ENCODE peak calls at places on chromosomes 6 and 20, in nine cellular contexts. One of them, this sample, is unnamed.

GRCh38 chr6:14499804-14500203 is 382.2 kb downstream of the CD83 start:
- DNase-seq in mesendoderm: peak; percentile 23
- DNase-seq in H1: no peak
- DNase-seq in heart right ventricle: no peak
- DNase-seq in esophagus muscularis mucosa: no peak
- DNase-seq in neural progenitor cell: peak; percentile 79
- DNase-seq in body of pancreas: no peak
- DNase-seq in lower lobe of right lung: no peak
- DNase-seq in Panc1: no peak
- DNase-seq in this sample: peak; percentile 70

GRCh38 chr6:161353208-161353613 is 79.3 kb upstream of the AGPAT4 start:
- DNase-seq in mesendoderm: peak; percentile 97
- DNase-seq in H1: peak; percentile 78
- DNase-seq in heart right ventricle: no peak
- DNase-seq in esophagus muscularis mucosa: no peak
- DNase-seq in neural progenitor cell: peak; percentile 70
- DNase-seq in body of pancreas: no peak
- DNase-seq in lower lobe of right lung: no peak
- DNase-seq in Panc1: no peak
- DNase-seq in this sample: peak; percentile 49

GRCh38 chr6:164439331-164439730 is 870.1 kb downstream of the C6orf118 start:
- DNase-seq in mesendoderm: no peak
- DNase-seq in H1: no peak
- DNase-seq in heart right ventricle: no peak
- DNase-seq in esophagus muscularis mucosa: no peak
- DNase-seq in neural progenitor cell: no peak
- DNase-seq in body of pancreas: no peak
- DNase-seq in lower lobe of right lung: no peak
- DNase-seq in Panc1: no peak
- DNase-seq in this sample: no peak

GRCh38 chr6:89970609-89971337 is 76.5 kb downstream of the GJA10 start:
- DNase-seq in mesendoderm: peak; percentile 57
- DNase-seq in H1: no peak
- DNase-seq in heart right ventricle: peak; percentile 18
- DNase-seq in esophagus muscularis mucosa: no peak
- DNase-seq in neural progenitor cell: peak; percentile 76
- DNase-seq in body of pancreas: peak; percentile 59
- DNase-seq in lower lobe of right lung: no peak
- DNase-seq in Panc1: no peak
- DNase-seq in this sample: peak; percentile 64

GRCh38 chr6:152942319-152942869 is 40.4 kb downstream of the FBXO5 start:
- DNase-seq in mesendoderm: no peak
- DNase-seq in H1: no peak
- DNase-seq in heart right ventricle: no peak
- DNase-seq in esophagus muscularis mucosa: no peak
- DNase-seq in neural progenitor cell: no peak
- DNase-seq in body of pancreas: no peak
- DNase-seq in lower lobe of right lung: no peak
- DNase-seq in Panc1: no peak
- DNase-seq in this sample: no peak

GRCh38 chr6:85887467-85887866 is 244.8 kb upstream of the SYNCRIP start:
- DNase-seq in mesendoderm: no peak
- DNase-seq in H1: no peak
- DNase-seq in heart right ventricle: no peak
- DNase-seq in esophagus muscularis mucosa: no peak
- DNase-seq in neural progenitor cell: no peak
- DNase-seq in body of pancreas: no peak
- DNase-seq in lower lobe of right lung: no peak
- DNase-seq in Panc1: no peak
- DNase-seq in this sample: no peak

GRCh38 chr20:10982692-10983091 is 308.9 kb upstream of the JAG1 start:
- DNase-seq in mesendoderm: peak; percentile 92
- DNase-seq in H1: no peak
- DNase-seq in heart right ventricle: peak; percentile 46
- DNase-seq in esophagus muscularis mucosa: no peak
- DNase-seq in neural progenitor cell: no peak
- DNase-seq in body of pancreas: peak; percentile 47
- DNase-seq in lower lobe of right lung: no peak
- DNase-seq in Panc1: peak; percentile 53
- DNase-seq in this sample: peak; percentile 87

GRCh38 chr6:169960531-169960890 is 209.1 kb downstream of the ERMARD start:
- DNase-seq in mesendoderm: no peak
- DNase-seq in H1: no peak
- DNase-seq in heart right ventricle: peak; percentile 9
- DNase-seq in esophagus muscularis mucosa: peak; percentile 53
- DNase-seq in neural progenitor cell: no peak
- DNase-seq in body of pancreas: no peak
- DNase-seq in lower lobe of right lung: no peak
- DNase-seq in Panc1: no peak
- DNase-seq in this sample: no peak

GRCh38 chr6:119037941-119038623 is 40.4 kb downstream of the FAM184A start:
- DNase-seq in mesendoderm: peak; percentile 92
- DNase-seq in H1: no peak
- DNase-seq in heart right ventricle: no peak
- DNase-seq in esophagus muscularis mucosa: no peak
- DNase-seq in neural progenitor cell: no peak
- DNase-seq in body of pancreas: no peak
- DNase-seq in lower lobe of right lung: no peak
- DNase-seq in Panc1: no peak
- DNase-seq in this sample: no peak

GRCh38 chr6:167401525-167402194 is 76.8 kb downstream of the TTLL2 start:
- DNase-seq in mesendoderm: peak; percentile 19
- DNase-seq in H1: peak; percentile 52
- DNase-seq in heart right ventricle: no peak
- DNase-seq in esophagus muscularis mucosa: no peak
- DNase-seq in neural progenitor cell: no peak
- DNase-seq in body of pancreas: no peak
- DNase-seq in lower lobe of right lung: peak; percentile 70
- DNase-seq in Panc1: no peak
- DNase-seq in this sample: peak; percentile 4

DNA sequence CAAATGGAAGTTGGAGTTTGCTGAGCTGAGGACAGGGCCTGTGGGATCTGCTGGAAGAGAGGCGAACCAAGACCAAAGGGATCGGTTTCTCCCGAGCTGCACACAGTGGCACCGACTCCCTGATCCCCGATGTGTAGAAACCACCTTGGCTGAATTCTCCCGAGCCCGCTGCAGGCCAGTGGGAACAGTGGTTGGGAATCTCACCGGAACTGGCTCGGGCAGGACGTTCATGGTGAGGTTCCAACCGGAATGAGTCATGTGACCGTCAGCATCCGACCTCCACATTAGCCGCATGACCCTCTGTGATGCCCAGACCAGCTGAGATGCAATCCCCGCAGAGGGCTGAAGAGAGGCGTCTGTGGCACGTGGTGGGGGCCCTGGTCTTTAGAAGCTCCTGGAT is 359.1 kb downstream of the TAF4 start:
- DNase-seq in mesendoderm: no peak
- DNase-seq in H1: no peak
- DNase-seq in heart right ventricle: no peak
- DNase-seq in esophagus muscularis mucosa: no peak
- DNase-seq in neural progenitor cell: no peak
- DNase-seq in body of pancreas: no peak
- DNase-seq in lower lobe of right lung: no peak
- DNase-seq in Panc1: no peak
- DNase-seq in this sample: no peak
- H3K27me3 ChIP-seq in mesendoderm: no peaks in the 10 kb centered on the region
- H3K27me3 ChIP-seq in H1: no peaks in the 10 kb centered on the region
- H3K27me3 ChIP-seq in heart right ventricle: no peaks in the 10 kb centered on the region
- H3K27me3 ChIP-seq in esophagus muscularis mucosa: no peaks in the 10 kb centered on the region
- H3K27me3 ChIP-seq in neural progenitor cell: peaks cover 6% of the 10 kb centered on the region
- H3K27me3 ChIP-seq in body of pancreas: no peaks in the 10 kb centered on the region
- H3K27me3 ChIP-seq in lower lobe of right lung: no peaks in the 10 kb centered on the region
- H3K27me3 ChIP-seq in Panc1: no peaks in the 10 kb centered on the region
- H3K27me3 ChIP-seq in this sample: no peaks in the 10 kb centered on the region

GRCh38 chr6:146697921-146698320 is 99.1 kb downstream of the ADGB start:
- DNase-seq in mesendoderm: no peak
- DNase-seq in H1: no peak
- DNase-seq in heart right ventricle: no peak
- DNase-seq in esophagus muscularis mucosa: no peak
- DNase-seq in neural progenitor cell: no peak
- DNase-seq in body of pancreas: no peak
- DNase-seq in lower lobe of right lung: no peak
- DNase-seq in Panc1: no peak
- DNase-seq in this sample: no peak
- H3K4me3 ChIP-seq in mesendoderm: no peak overlapping the region
- H3K4me3 ChIP-seq in H1: no peak overlapping the region
- H3K4me3 ChIP-seq in heart right ventricle: no peak overlapping the region
- H3K4me3 ChIP-seq in esophagus muscularis mucosa: no peak overlapping the region
- H3K4me3 ChIP-seq in neural progenitor cell: no peak overlapping the region
- H3K4me3 ChIP-seq in body of pancreas: no peak overlapping the region
- H3K4me3 ChIP-seq in lower lobe of right lung: no peak overlapping the region
- H3K4me3 ChIP-seq in Panc1: no peak overlapping the region
- H3K4me3 ChIP-seq in this sample: no peak overlapping the region

GRCh38 chr6:27293436-27294152 is 18.5 kb downstream of the POM121L2 start:
- DNase-seq in mesendoderm: peak; percentile 83
- DNase-seq in H1: peak; percentile 91
- DNase-seq in heart right ventricle: no peak
- DNase-seq in esophagus muscularis mucosa: no peak
- DNase-seq in neural progenitor cell: peak; percentile 72
- DNase-seq in body of pancreas: no peak
- DNase-seq in lower lobe of right lung: no peak
- DNase-seq in Panc1: peak; percentile 89
- DNase-seq in this sample: peak; percentile 25

GRCh38 chr6:27288136-27289044 is 23.7 kb downstream of the POM121L2 start:
- DNase-seq in mesendoderm: peak; percentile 67
- DNase-seq in H1: peak; percentile 77
- DNase-seq in heart right ventricle: no peak
- DNase-seq in esophagus muscularis mucosa: no peak
- DNase-seq in neural progenitor cell: peak; percentile 56
- DNase-seq in body of pancreas: no peak
- DNase-seq in lower lobe of right lung: no peak
- DNase-seq in Panc1: no peak
- DNase-seq in this sample: peak; percentile 27

GRCh38 chr6:27290065-27290849 is 21.8 kb downstream of the POM121L2 start:
- DNase-seq in mesendoderm: peak; percentile 98
- DNase-seq in H1: peak; percentile 84
- DNase-seq in heart right ventricle: no peak
- DNase-seq in esophagus muscularis mucosa: no peak
- DNase-seq in neural progenitor cell: peak; percentile 36
- DNase-seq in body of pancreas: no peak
- DNase-seq in lower lobe of right lung: no peak
- DNase-seq in Panc1: peak; percentile 97
- DNase-seq in this sample: peak; percentile 19

GRCh38 chr6:27287751-27288135 is 24.3 kb downstream of the POM121L2 start:
- DNase-seq in mesendoderm: no peak
- DNase-seq in H1: no peak
- DNase-seq in heart right ventricle: no peak
- DNase-seq in esophagus muscularis mucosa: no peak
- DNase-seq in neural progenitor cell: no peak
- DNase-seq in body of pancreas: no peak
- DNase-seq in lower lobe of right lung: no peak
- DNase-seq in Panc1: no peak
- DNase-seq in this sample: no peak

DNA sequence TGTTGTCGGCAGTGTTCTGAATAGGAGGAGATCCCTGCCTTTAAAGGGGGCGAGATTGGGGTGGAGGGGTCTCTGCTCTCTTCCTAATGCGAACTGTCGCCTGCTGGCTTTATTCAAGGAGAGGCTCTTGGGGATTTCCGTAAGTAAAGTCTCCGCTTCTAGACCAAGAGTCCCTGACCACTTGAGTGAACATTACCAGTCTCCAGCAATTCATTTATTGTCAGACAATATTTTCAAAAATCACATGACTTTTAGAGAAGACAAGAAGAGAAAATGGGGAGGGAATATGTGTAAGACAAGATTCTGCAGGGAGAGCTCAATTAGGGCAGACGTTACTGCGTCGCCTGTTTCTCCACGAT is 21.2 kb downstream of the POM121L2 start:
- DNase-seq in mesendoderm: no peak
- DNase-seq in H1: no peak
- DNase-seq in heart right ventricle: no peak
- DNase-seq in esophagus muscularis mucosa: no peak
- DNase-seq in neural progenitor cell: peak; percentile 32
- DNase-seq in body of pancreas: no peak
- DNase-seq in lower lobe of right lung: no peak
- DNase-seq in Panc1: no peak
- DNase-seq in this sample: no peak
- H3K27me3 ChIP-seq in mesendoderm: peaks cover 2% of the 10 kb centered on the region
- H3K27me3 ChIP-seq in H1: peaks cover 47% of the 10 kb centered on the region
- H3K27me3 ChIP-seq in heart right ventricle: peaks cover 100% of the 10 kb centered on the region
- H3K27me3 ChIP-seq in esophagus muscularis mucosa: peaks cover 74% of the 10 kb centered on the region
- H3K27me3 ChIP-seq in neural progenitor cell: peaks cover 100% of the 10 kb centered on the region
- H3K27me3 ChIP-seq in body of pancreas: peaks cover 6% of the 10 kb centered on the region
- H3K27me3 ChIP-seq in lower lobe of right lung: peaks cover 100% of the 10 kb centered on the region
- H3K27me3 ChIP-seq in Panc1: no peaks in the 10 kb centered on the region
- H3K27me3 ChIP-seq in this sample: peaks cover 100% of the 10 kb centered on the region

GRCh38 chr6:149046822-149047246 is 270.7 kb upstream of the TAB2 start:
- DNase-seq in mesendoderm: peak; percentile 20
- DNase-seq in H1: no peak
- DNase-seq in heart right ventricle: no peak
- DNase-seq in esophagus muscularis mucosa: no peak
- DNase-seq in neural progenitor cell: no peak
- DNase-seq in body of pancreas: no peak
- DNase-seq in lower lobe of right lung: no peak
- DNase-seq in Panc1: no peak
- DNase-seq in this sample: no peak
- H3K4me3 ChIP-seq in mesendoderm: no peak overlapping the region
- H3K4me3 ChIP-seq in H1: no peak overlapping the region
- H3K4me3 ChIP-seq in heart right ventricle: no peak overlapping the region
- H3K4me3 ChIP-seq in esophagus muscularis mucosa: no peak overlapping the region
- H3K4me3 ChIP-seq in neural progenitor cell: no peak overlapping the region
- H3K4me3 ChIP-seq in body of pancreas: no peak overlapping the region
- H3K4me3 ChIP-seq in lower lobe of right lung: no peak overlapping the region
- H3K4me3 ChIP-seq in Panc1: no peak overlapping the region
- H3K4me3 ChIP-seq in this sample: no peak overlapping the region

DNA sequence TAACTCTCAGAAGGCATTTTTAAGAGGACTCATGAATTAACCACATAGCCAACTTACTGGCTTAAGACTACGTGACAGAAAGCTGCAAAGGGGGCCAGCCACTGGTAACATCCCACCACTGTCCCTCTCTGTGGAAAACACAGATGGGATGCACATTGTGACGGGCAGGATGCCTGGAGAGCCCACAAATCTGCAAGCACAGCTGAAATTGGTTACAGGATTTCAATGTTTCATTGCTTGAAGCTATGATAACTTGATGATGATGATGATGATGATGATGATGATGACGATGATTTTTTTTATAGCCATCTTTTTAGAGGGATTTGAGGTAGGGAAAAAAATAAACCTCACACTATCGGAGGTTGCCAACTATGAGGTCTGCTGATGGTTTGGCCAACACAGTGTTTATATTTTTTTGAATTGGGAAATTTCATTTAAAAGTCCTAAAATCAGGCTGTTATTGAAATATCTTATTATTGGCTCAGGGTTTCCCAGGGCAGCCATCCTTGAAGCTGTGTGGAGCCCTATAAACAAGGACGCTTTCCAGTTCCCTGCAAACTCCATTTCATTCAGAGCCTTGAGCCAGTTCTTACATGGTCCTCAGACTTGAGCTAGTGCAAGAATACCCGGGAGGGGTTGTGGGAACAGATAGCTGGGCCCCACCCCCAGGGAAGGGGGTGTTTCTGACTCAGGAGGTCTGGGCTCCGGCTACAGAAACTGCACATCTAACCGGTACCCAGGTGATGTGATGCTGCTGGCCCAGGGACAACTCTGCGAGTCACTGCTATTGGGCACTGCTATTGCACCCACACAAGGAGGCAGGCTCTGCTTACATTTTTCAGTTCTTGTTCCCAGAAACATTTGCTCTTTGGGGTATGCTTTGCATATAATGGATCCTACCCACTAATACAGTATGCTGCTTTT is 27.1 kb downstream of the BCAS1 start:
- DNase-seq in mesendoderm: no peak
- DNase-seq in H1: no peak
- DNase-seq in heart right ventricle: no peak
- DNase-seq in esophagus muscularis mucosa: no peak
- DNase-seq in neural progenitor cell: no peak
- DNase-seq in body of pancreas: no peak
- DNase-seq in lower lobe of right lung: no peak
- DNase-seq in Panc1: no peak
- DNase-seq in this sample: no peak
- H3K27me3 ChIP-seq in mesendoderm: no peaks in the 10 kb centered on the region
- H3K27me3 ChIP-seq in H1: no peaks in the 10 kb centered on the region
- H3K27me3 ChIP-seq in heart right ventricle: no peaks in the 10 kb centered on the region
- H3K27me3 ChIP-seq in esophagus muscularis mucosa: no peaks in the 10 kb centered on the region
- H3K27me3 ChIP-seq in neural progenitor cell: no peaks in the 10 kb centered on the region
- H3K27me3 ChIP-seq in body of pancreas: no peaks in the 10 kb centered on the region
- H3K27me3 ChIP-seq in lower lobe of right lung: no peaks in the 10 kb centered on the region
- H3K27me3 ChIP-seq in Panc1: no peaks in the 10 kb centered on the region
- H3K27me3 ChIP-seq in this sample: no peaks in the 10 kb centered on the region